ENCODE peak calls at places on chromosome 7, in seven cellular contexts. One of them, this sample, is unnamed.

GRCh38 chr7:44062180-44062902 is 3.0 kb downstream of the PGAM2 start:
- DNase-seq in NCI-H1092 treated with DMSO at 0.1 percent for 48 hours: no peak
- DNase-seq in renal cortical epithelial cell: no peak
- DNase-seq in effector CD4-positive, alpha-beta T cell: no peak
- DNase-seq in activated naive CD4-positive, alpha-beta T cell: no peak
- DNase-seq in endothelial cell: no peak
- DNase-seq in IMR-90: no peak
- DNase-seq in this sample: no peak

GRCh38 chr7:99624487-99624886 is 7.7 kb downstream of the ZSCAN25 start:
- DNase-seq in NCI-H1092 treated with DMSO at 0.1 percent for 48 hours: no peak
- DNase-seq in renal cortical epithelial cell: no peak
- DNase-seq in effector CD4-positive, alpha-beta T cell: peak
- DNase-seq in activated naive CD4-positive, alpha-beta T cell: peak
- DNase-seq in endothelial cell: no peak
- DNase-seq in IMR-90: no peak
- DNase-seq in this sample: peak

GRCh38 chr7:30735631-30736030 is 16.3 kb upstream of the INMT start:
- DNase-seq in NCI-H1092 treated with DMSO at 0.1 percent for 48 hours: no peak
- DNase-seq in renal cortical epithelial cell: no peak
- DNase-seq in effector CD4-positive, alpha-beta T cell: no peak
- DNase-seq in activated naive CD4-positive, alpha-beta T cell: no peak
- DNase-seq in endothelial cell: no peak
- DNase-seq in IMR-90: no peak
- DNase-seq in this sample: no peak

GRCh38 chr7:47303014-47303694 is 278.8 kb downstream of the TNS3 start:
- DNase-seq in NCI-H1092 treated with DMSO at 0.1 percent for 48 hours: no peak
- DNase-seq in renal cortical epithelial cell: no peak
- DNase-seq in effector CD4-positive, alpha-beta T cell: no peak
- DNase-seq in activated naive CD4-positive, alpha-beta T cell: no peak
- DNase-seq in endothelial cell: no peak
- DNase-seq in IMR-90: no peak
- DNase-seq in this sample: no peak

GRCh38 chr7:142323706-142324105 is 65.8 kb upstream of the PRSS58 start:
- DNase-seq in NCI-H1092 treated with DMSO at 0.1 percent for 48 hours: no peak
- DNase-seq in renal cortical epithelial cell: peak
- DNase-seq in effector CD4-positive, alpha-beta T cell: peak
- DNase-seq in activated naive CD4-positive, alpha-beta T cell: peak
- DNase-seq in endothelial cell: peak
- DNase-seq in IMR-90: no peak
- DNase-seq in this sample: no peak

GRCh38 chr7:121872831-121873764 is at the start of gene PTPRZ1:
- DNase-seq in NCI-H1092 treated with DMSO at 0.1 percent for 48 hours: peak
- DNase-seq in renal cortical epithelial cell: no peak
- DNase-seq in effector CD4-positive, alpha-beta T cell: no peak
- DNase-seq in activated naive CD4-positive, alpha-beta T cell: no peak
- DNase-seq in endothelial cell: peak
- DNase-seq in IMR-90: peak
- DNase-seq in this sample: no peak

GRCh38 chr7:1123721-1124120 is 35.8 kb downstream of the GPER1 start:
- DNase-seq in NCI-H1092 treated with DMSO at 0.1 percent for 48 hours: no peak
- DNase-seq in renal cortical epithelial cell: peak
- DNase-seq in effector CD4-positive, alpha-beta T cell: no peak
- DNase-seq in activated naive CD4-positive, alpha-beta T cell: no peak
- DNase-seq in endothelial cell: peak
- DNase-seq in IMR-90: peak
- DNase-seq in this sample: no peak

GRCh38 chr7:43248961-43249807 is 136.7 kb downstream of the HECW1 start:
- DNase-seq in NCI-H1092 treated with DMSO at 0.1 percent for 48 hours: no peak
- DNase-seq in renal cortical epithelial cell: no peak
- DNase-seq in effector CD4-positive, alpha-beta T cell: no peak
- DNase-seq in activated naive CD4-positive, alpha-beta T cell: no peak
- DNase-seq in endothelial cell: no peak
- DNase-seq in IMR-90: peak
- DNase-seq in this sample: no peak

GRCh38 chr7:132907380-132907940 is 174.4 kb downstream of the CHCHD3 start:
- DNase-seq in NCI-H1092 treated with DMSO at 0.1 percent for 48 hours: no peak
- DNase-seq in renal cortical epithelial cell: no peak
- DNase-seq in effector CD4-positive, alpha-beta T cell: no peak
- DNase-seq in activated naive CD4-positive, alpha-beta T cell: no peak
- DNase-seq in endothelial cell: no peak
- DNase-seq in IMR-90: no peak
- DNase-seq in this sample: no peak

GRCh38 chr7:144908943-144909556 is 73.2 kb upstream of the TPK1 start:
- DNase-seq in NCI-H1092 treated with DMSO at 0.1 percent for 48 hours: no peak
- DNase-seq in renal cortical epithelial cell: no peak
- DNase-seq in effector CD4-positive, alpha-beta T cell: no peak
- DNase-seq in activated naive CD4-positive, alpha-beta T cell: no peak
- DNase-seq in endothelial cell: no peak
- DNase-seq in IMR-90: no peak
- DNase-seq in this sample: no peak

GRCh38 chr7:41731486-41732278 is 28.8 kb upstream of the INHBA start:
- DNase-seq in NCI-H1092 treated with DMSO at 0.1 percent for 48 hours: no peak
- DNase-seq in renal cortical epithelial cell: no peak
- DNase-seq in effector CD4-positive, alpha-beta T cell: no peak
- DNase-seq in activated naive CD4-positive, alpha-beta T cell: no peak
- DNase-seq in endothelial cell: no peak
- DNase-seq in IMR-90: no peak
- DNase-seq in this sample: no peak

GRCh38 chr7:117119192-117119924 is 166.1 kb downstream of the ST7 start:
- DNase-seq in NCI-H1092 treated with DMSO at 0.1 percent for 48 hours: peak
- DNase-seq in renal cortical epithelial cell: peak
- DNase-seq in effector CD4-positive, alpha-beta T cell: peak
- DNase-seq in activated naive CD4-positive, alpha-beta T cell: peak
- DNase-seq in endothelial cell: peak
- DNase-seq in IMR-90: peak
- DNase-seq in this sample: peak

GRCh38 chr7:21580073-21580521 is 37.3 kb downstream of the DNAH11 start:
- DNase-seq in NCI-H1092 treated with DMSO at 0.1 percent for 48 hours: no peak
- DNase-seq in renal cortical epithelial cell: peak
- DNase-seq in effector CD4-positive, alpha-beta T cell: no peak
- DNase-seq in activated naive CD4-positive, alpha-beta T cell: no peak
- DNase-seq in endothelial cell: no peak
- DNase-seq in IMR-90: peak
- DNase-seq in this sample: no peak

GRCh38 chr7:119377-120163 is 72.8 kb upstream of the FAM20C start:
- DNase-seq in NCI-H1092 treated with DMSO at 0.1 percent for 48 hours: no peak
- DNase-seq in renal cortical epithelial cell: no peak
- DNase-seq in effector CD4-positive, alpha-beta T cell: no peak
- DNase-seq in activated naive CD4-positive, alpha-beta T cell: no peak
- DNase-seq in endothelial cell: no peak
- DNase-seq in IMR-90: no peak
- DNase-seq in this sample: no peak

GRCh38 chr7:111878788-111879187 is 316.5 kb upstream of the IMMP2L start:
- DNase-seq in NCI-H1092 treated with DMSO at 0.1 percent for 48 hours: no peak
- DNase-seq in renal cortical epithelial cell: no peak
- DNase-seq in effector CD4-positive, alpha-beta T cell: no peak
- DNase-seq in activated naive CD4-positive, alpha-beta T cell: no peak
- DNase-seq in endothelial cell: no peak
- DNase-seq in IMR-90: no peak
- DNase-seq in this sample: no peak

GRCh38 chr7:155333346-155334234 is 35.9 kb downstream of the INSIG1 start:
- DNase-seq in NCI-H1092 treated with DMSO at 0.1 percent for 48 hours: no peak
- DNase-seq in renal cortical epithelial cell: no peak
- DNase-seq in effector CD4-positive, alpha-beta T cell: no peak
- DNase-seq in activated naive CD4-positive, alpha-beta T cell: no peak
- DNase-seq in endothelial cell: no peak
- DNase-seq in IMR-90: no peak
- DNase-seq in this sample: no peak

GRCh38 chr7:69912141-69912540 is 313.9 kb downstream of the AUTS2 start:
- DNase-seq in NCI-H1092 treated with DMSO at 0.1 percent for 48 hours: no peak
- DNase-seq in renal cortical epithelial cell: no peak
- DNase-seq in effector CD4-positive, alpha-beta T cell: no peak
- DNase-seq in activated naive CD4-positive, alpha-beta T cell: no peak
- DNase-seq in endothelial cell: no peak
- DNase-seq in IMR-90: no peak
- DNase-seq in this sample: no peak

GRCh38 chr7:21169667-21170605 is 257.9 kb upstream of the SP4 start:
- DNase-seq in NCI-H1092 treated with DMSO at 0.1 percent for 48 hours: no peak
- DNase-seq in renal cortical epithelial cell: peak
- DNase-seq in effector CD4-positive, alpha-beta T cell: no peak
- DNase-seq in activated naive CD4-positive, alpha-beta T cell: no peak
- DNase-seq in endothelial cell: no peak
- DNase-seq in IMR-90: no peak
- DNase-seq in this sample: no peak

GRCh38 chr7:14691597-14692203 is 210.9 kb downstream of the DGKB start:
- DNase-seq in NCI-H1092 treated with DMSO at 0.1 percent for 48 hours: peak
- DNase-seq in renal cortical epithelial cell: peak
- DNase-seq in effector CD4-positive, alpha-beta T cell: peak
- DNase-seq in activated naive CD4-positive, alpha-beta T cell: peak
- DNase-seq in endothelial cell: peak
- DNase-seq in IMR-90: peak
- DNase-seq in this sample: no peak

This sample was measured in T-helper 22 cell.